ENCODE peak calls at places on chromosomes 11 and 22, in five cellular contexts. Y is stimulated activated CD8-positive, alpha-beta memory T cell treated with anti-CD3 and anti-CD28 coated beads, Interleukin-4, amount 100 ng/mL, for 24 hours; V is activated T-helper 9 cell treated with anti-CD3 and anti-CD28 coated beads, Interleukin-2, amount 50 U/mL, for 16 hours; O is stimulated activated CD4-positive, alpha-beta T cell treated with anti-CD3 and anti-CD28 coated beads, Interleukin-12 subunit alpha, Interleukin-12 subunit beta, amount 100 ng/mL, for 4 hours; E is GM04504. N is an unnamed sample.

GRCh38 chr22:19149047-19149883 is 827 bp downstream of the GSC2 start:
- DNase-seq in Y (no peak), V (no peak), O (peak), E (no peak), N (no peak)

GRCh38 chr11:118913411-118914125 is 12.2 kb downstream of the BCL9L start:
- DNase-seq in O (no peak), V (no peak), Y (no peak), E (no peak), N (no peak)

GRCh38 chr11:96332236-96332761 is 10.7 kb downstream of the MAML2 start:
- DNase-seq in Y (no peak), E (no peak), V (no peak), O (no peak), N (no peak)

GRCh38 chr11:126482586-126483108 is 127.2 kb downstream of the ST3GAL4 start:
- DNase-seq in Y (no peak), V (no peak), E (no peak), O (no peak), N (no peak)

GRCh38 chr11:9605742-9606141 is 32.3 kb downstream of the WEE1 start:
- DNase-seq in V (no peak), O (no peak), E (no peak), Y (no peak), N (no peak)

GRCh38 chr11:86511086-86511551 is 136.4 kb downstream of the CCDC81 start:
- DNase-seq in E (no peak), Y (no peak), V (no peak), O (no peak), N (no peak)

GRCh38 chr11:70740475-70740825 is 342.1 kb downstream of the CTTN start:
- DNase-seq in O (no peak), V (no peak), E (no peak), Y (no peak), N (no peak)

GRCh38 chr11:47163898-47164297 is 12.8 kb downstream of the ARFGAP2 start:
- DNase-seq in E (no peak), V (no peak), O (no peak), Y (no peak), N (no peak)

GRCh38 chr11:122772945-122773344 is 65.4 kb upstream of the CRTAM start:
- DNase-seq in V (no peak), Y (no peak), E (no peak), O (no peak), N (no peak)

N was measured in endothelial cell.